ENCODE peak calls at places on chromosomes 3 and 15, in seven cellular contexts. One of them, this sample, is unnamed.
A peak's percentile ranks its signal among the peaks of the same experiment; 100 is the strongest.

GRCh38 chr3:56322862-56323261 is 145.4 kb downstream of the ERC2 start:
- DNase-seq in GM12878: no peak
- DNase-seq in SK-N-SH: no peak
- DNase-seq in stomach: no peak
- DNase-seq in transverse colon: no peak
- DNase-seq in ovary: no peak
- DNase-seq in A549: no peak
- DNase-seq in this sample: no peak

GRCh38 chr3:184177331-184177731 is 2.7 kb downstream of the AP2M1 start:
- DNase-seq in A549: no peak
- DNase-seq in SK-N-SH: no peak
- DNase-seq in GM12878: no peak
- DNase-seq in ovary: peak; percentile 24
- DNase-seq in transverse colon: no peak
- DNase-seq in stomach: no peak
- DNase-seq in this sample: no peak

GRCh38 chr15:88605507-88606436 is 15.4 kb upstream of the AEN start:
- DNase-seq in transverse colon: no peak
- DNase-seq in stomach: peak; percentile 50
- DNase-seq in SK-N-SH: peak; percentile 65
- DNase-seq in A549: no peak
- DNase-seq in GM12878: no peak
- DNase-seq in ovary: peak; percentile 38
- DNase-seq in this sample: no peak

GRCh38 chr3:168250415-168250861 is 154.7 kb upstream of the GOLIM4 start:
- DNase-seq in GM12878: no peak
- DNase-seq in A549: no peak
- DNase-seq in stomach: no peak
- DNase-seq in ovary: no peak
- DNase-seq in SK-N-SH: peak; percentile 15
- DNase-seq in transverse colon: no peak
- DNase-seq in this sample: no peak

GRCh38 chr15:39270221-39270835 is 310.6 kb upstream of the THBS1 start:
- DNase-seq in GM12878: no peak
- DNase-seq in transverse colon: no peak
- DNase-seq in SK-N-SH: no peak
- DNase-seq in stomach: no peak
- DNase-seq in ovary: no peak
- DNase-seq in A549: no peak
- DNase-seq in this sample: no peak

GRCh38 chr15:95799286-95800187 is 531.0 kb upstream of the NR2F2 start:
- DNase-seq in GM12878: no peak
- DNase-seq in A549: peak; percentile 73
- DNase-seq in transverse colon: no peak
- DNase-seq in SK-N-SH: no peak
- DNase-seq in ovary: no peak
- DNase-seq in stomach: no peak
- DNase-seq in this sample: no peak

GRCh38 chr3:47578119-47578630 is 490 bp downstream of the CSPG5 start:
- DNase-seq in SK-N-SH: peak; percentile 93
- DNase-seq in A549: no peak
- DNase-seq in transverse colon: peak; percentile 40
- DNase-seq in ovary: peak; percentile 37
- DNase-seq in stomach: peak; percentile 36
- DNase-seq in GM12878: no peak
- DNase-seq in this sample: no peak

GRCh38 chr15:78763111-78763795 is 48.0 kb downstream of the ADAMTS7 start:
- DNase-seq in transverse colon: no peak
- DNase-seq in A549: no peak
- DNase-seq in GM12878: no peak
- DNase-seq in SK-N-SH: no peak
- DNase-seq in ovary: peak; percentile 29
- DNase-seq in stomach: no peak
- DNase-seq in this sample: no peak

GRCh38 chr15:55241193-55241592 is 44.5 kb upstream of the RSL24D1 start:
- DNase-seq in ovary: no peak
- DNase-seq in transverse colon: no peak
- DNase-seq in GM12878: no peak
- DNase-seq in SK-N-SH: no peak
- DNase-seq in stomach: no peak
- DNase-seq in A549: no peak
- DNase-seq in this sample: no peak

GRCh38 chr3:106332884-106333283 is 464.1 kb upstream of the CBLB start:
- DNase-seq in stomach: no peak
- DNase-seq in ovary: no peak
- DNase-seq in transverse colon: no peak
- DNase-seq in A549: peak; percentile 21
- DNase-seq in GM12878: peak; percentile 37
- DNase-seq in SK-N-SH: no peak
- DNase-seq in this sample: no peak

GRCh38 chr3:123390865-123391613 is 57.9 kb downstream of the ADCY5 start:
- DNase-seq in ovary: peak; percentile 82
- DNase-seq in transverse colon: no peak
- DNase-seq in SK-N-SH: peak; percentile 71
- DNase-seq in GM12878: no peak
- DNase-seq in A549: no peak
- DNase-seq in stomach: no peak
- DNase-seq in this sample: no peak

GRCh38 chr3:54535619-54536018 is 392.2 kb downstream of the LRTM1 start:
- DNase-seq in GM12878: no peak
- DNase-seq in A549: no peak
- DNase-seq in transverse colon: no peak
- DNase-seq in stomach: no peak
- DNase-seq in ovary: no peak
- DNase-seq in SK-N-SH: no peak
- DNase-seq in this sample: no peak

GRCh38 chr15:52780172-52780980 is 9.8 kb downstream of the ONECUT1 start:
- DNase-seq in stomach: peak; percentile 66
- DNase-seq in GM12878: peak; percentile 39
- DNase-seq in SK-N-SH: peak; percentile 59
- DNase-seq in ovary: no peak
- DNase-seq in A549: peak; percentile 55
- DNase-seq in transverse colon: peak; percentile 68
- DNase-seq in this sample: no peak

GRCh38 chr15:101773496-101774100 is 29.7 kb upstream of the OR4F6 start:
- DNase-seq in transverse colon: peak; percentile 23
- DNase-seq in ovary: no peak
- DNase-seq in GM12878: no peak
- DNase-seq in SK-N-SH: no peak
- DNase-seq in A549: peak; percentile 18
- DNase-seq in stomach: no peak
- DNase-seq in this sample: no peak

GRCh38 chr3:120418866-120419490 is 31.8 kb downstream of the FSTL1 start:
- DNase-seq in SK-N-SH: peak; percentile 58
- DNase-seq in ovary: no peak
- DNase-seq in GM12878: no peak
- DNase-seq in stomach: peak; percentile 51
- DNase-seq in transverse colon: peak; percentile 63
- DNase-seq in A549: peak; percentile 73
- DNase-seq in this sample: no peak
- TF ChIP-seq EP300 in SK-N-SH: no peak
- TF ChIP-seq EP300 in ovary: no peak
- TF ChIP-seq EP300 in GM12878: no peak
- TF ChIP-seq EP300 in stomach: no peak
- TF ChIP-seq EP300 in transverse colon: no peak
- TF ChIP-seq EP300 in A549: no peak
- TF ChIP-seq EP300 in this sample: no peak

GRCh38 chr15:64987136-64987535 is 2.6 kb downstream of the SPG21 start:
- DNase-seq in GM12878: no peak
- DNase-seq in transverse colon: no peak
- DNase-seq in SK-N-SH: no peak
- DNase-seq in ovary: no peak
- DNase-seq in stomach: no peak
- DNase-seq in A549: no peak
- DNase-seq in this sample: no peak
- H3K4me3 ChIP-seq in GM12878: peak overlapping the region; percentile 7
- H3K4me3 ChIP-seq in transverse colon: no peak overlapping the region
- H3K4me3 ChIP-seq in SK-N-SH: no peak overlapping the region
- H3K4me3 ChIP-seq in ovary: no peak overlapping the region
- H3K4me3 ChIP-seq in stomach: no peak overlapping the region
- H3K4me3 ChIP-seq in A549: no peak overlapping the region
- H3K4me3 ChIP-seq in this sample: no peak overlapping the region

GRCh38 chr3:100040446-100040845 is 73.9 kb downstream of the FILIP1L start:
- DNase-seq in stomach: no peak
- DNase-seq in transverse colon: no peak
- DNase-seq in ovary: no peak
- DNase-seq in A549: no peak
- DNase-seq in SK-N-SH: no peak
- DNase-seq in GM12878: no peak
- DNase-seq in this sample: no peak

GRCh38 chr3:100042577-100042981 is 71.7 kb downstream of the FILIP1L start:
- DNase-seq in GM12878: no peak
- DNase-seq in ovary: no peak
- DNase-seq in transverse colon: no peak
- DNase-seq in stomach: no peak
- DNase-seq in SK-N-SH: no peak
- DNase-seq in A549: no peak
- DNase-seq in this sample: no peak

GRCh38 chr3:100042144-100042543 is 72.2 kb downstream of the FILIP1L start:
- DNase-seq in stomach: no peak
- DNase-seq in GM12878: no peak
- DNase-seq in A549: peak; percentile 48
- DNase-seq in SK-N-SH: peak; percentile 27
- DNase-seq in transverse colon: no peak
- DNase-seq in ovary: no peak
- DNase-seq in this sample: no peak

GRCh38 chr3:100040846-100041245 is 73.5 kb downstream of the FILIP1L start:
- DNase-seq in SK-N-SH: no peak
- DNase-seq in A549: no peak
- DNase-seq in ovary: no peak
- DNase-seq in stomach: no peak
- DNase-seq in transverse colon: no peak
- DNase-seq in GM12878: no peak
- DNase-seq in this sample: no peak

GRCh38 chr3:100041328-100041749 is 73.0 kb downstream of the FILIP1L start:
- DNase-seq in transverse colon: no peak
- DNase-seq in SK-N-SH: no peak
- DNase-seq in ovary: no peak
- DNase-seq in A549: peak; percentile 33
- DNase-seq in stomach: no peak
- DNase-seq in GM12878: no peak
- DNase-seq in this sample: no peak
- TF ChIP-seq EP300 in transverse colon: peak; percentile 86
- TF ChIP-seq EP300 in SK-N-SH: peak; percentile 59
- TF ChIP-seq EP300 in ovary: peak; percentile 74
- TF ChIP-seq EP300 in A549: peak; percentile 20
- TF ChIP-seq EP300 in stomach: no peak
- TF ChIP-seq EP300 in GM12878: no peak
- TF ChIP-seq EP300 in this sample: peak; percentile 32

DNA sequence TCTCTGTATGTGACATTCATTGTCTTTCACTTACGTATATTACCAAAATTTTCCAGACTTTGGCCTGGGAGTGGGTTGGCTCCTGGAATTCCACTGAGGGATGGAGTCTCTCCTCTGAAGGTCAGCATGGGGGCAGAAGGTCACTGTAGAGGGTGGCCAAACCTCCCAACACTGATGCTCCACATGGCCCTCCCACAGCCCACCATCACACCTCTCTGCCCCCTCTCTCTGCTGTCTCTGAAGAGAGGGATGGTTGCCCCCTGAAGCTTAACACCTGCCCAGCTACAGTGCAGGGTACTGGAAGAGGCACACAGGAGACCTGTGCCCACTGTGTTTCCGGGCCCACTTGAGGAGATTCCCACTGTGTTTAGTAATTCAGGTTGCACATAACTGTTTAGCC is 52.2 kb downstream of the CMTM6 start:
- DNase-seq in A549: no peak
- DNase-seq in stomach: no peak
- DNase-seq in transverse colon: no peak
- DNase-seq in GM12878: no peak
- DNase-seq in SK-N-SH: no peak
- DNase-seq in ovary: no peak
- DNase-seq in this sample: no peak
- H3K4me3 ChIP-seq in A549: no peak overlapping the region
- H3K4me3 ChIP-seq in stomach: no peak overlapping the region
- H3K4me3 ChIP-seq in transverse colon: no peak overlapping the region
- H3K4me3 ChIP-seq in GM12878: no peak overlapping the region
- H3K4me3 ChIP-seq in SK-N-SH: no peak overlapping the region
- H3K4me3 ChIP-seq in ovary: no peak overlapping the region
- H3K4me3 ChIP-seq in this sample: no peak overlapping the region

DNA sequence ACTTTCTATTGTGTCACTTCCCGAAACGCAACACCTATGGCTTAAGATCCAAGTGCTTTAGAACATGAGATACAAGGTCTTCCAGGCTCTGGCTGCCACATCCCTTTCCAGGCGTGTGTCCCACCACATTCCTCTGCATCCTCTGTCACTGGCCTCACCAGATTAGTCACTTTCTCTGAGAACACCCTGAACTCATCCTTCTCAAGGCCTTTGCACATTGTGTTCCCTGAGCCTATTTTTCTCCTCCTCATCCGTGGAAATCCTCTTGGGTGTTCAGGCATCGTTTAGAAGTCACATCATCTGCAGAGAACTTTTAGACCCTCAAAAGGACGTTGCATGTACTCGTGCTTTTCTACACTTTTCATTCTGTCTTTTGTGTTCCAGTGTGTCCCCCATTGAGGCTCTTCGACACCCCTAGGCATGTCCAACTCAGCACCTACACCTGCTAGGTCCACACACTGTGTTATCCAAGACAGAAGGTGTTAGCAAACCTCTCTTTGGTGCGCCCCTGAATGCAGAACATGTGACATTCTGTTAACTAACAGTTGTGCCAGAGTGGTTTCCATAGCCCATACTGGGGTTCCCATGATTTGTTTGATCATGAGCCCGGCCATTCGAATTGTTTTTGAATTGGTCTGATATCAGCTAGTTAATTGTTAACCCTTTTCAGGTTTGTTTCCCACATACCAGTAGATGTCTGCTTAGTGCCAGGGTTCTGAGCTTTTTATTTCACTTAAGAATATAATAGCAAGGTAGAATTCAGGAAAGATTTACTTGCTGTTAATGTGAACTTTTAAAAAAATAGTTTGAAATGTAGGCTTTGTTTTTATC is 67.2 kb downstream of the LPP start:
- DNase-seq in stomach: no peak
- DNase-seq in A549: no peak
- DNase-seq in GM12878: no peak
- DNase-seq in ovary: no peak
- DNase-seq in SK-N-SH: no peak
- DNase-seq in transverse colon: peak; percentile 45
- DNase-seq in this sample: peak; percentile 88
- TF ChIP-seq EP300 in stomach: peak; percentile 99
- TF ChIP-seq EP300 in A549: no peak
- TF ChIP-seq EP300 in GM12878: no peak
- TF ChIP-seq EP300 in ovary: peak; percentile 99
- TF ChIP-seq EP300 in SK-N-SH: no peak
- TF ChIP-seq EP300 in transverse colon: peak; percentile 99
- TF ChIP-seq EP300 in this sample: peak; percentile 100

DNA sequence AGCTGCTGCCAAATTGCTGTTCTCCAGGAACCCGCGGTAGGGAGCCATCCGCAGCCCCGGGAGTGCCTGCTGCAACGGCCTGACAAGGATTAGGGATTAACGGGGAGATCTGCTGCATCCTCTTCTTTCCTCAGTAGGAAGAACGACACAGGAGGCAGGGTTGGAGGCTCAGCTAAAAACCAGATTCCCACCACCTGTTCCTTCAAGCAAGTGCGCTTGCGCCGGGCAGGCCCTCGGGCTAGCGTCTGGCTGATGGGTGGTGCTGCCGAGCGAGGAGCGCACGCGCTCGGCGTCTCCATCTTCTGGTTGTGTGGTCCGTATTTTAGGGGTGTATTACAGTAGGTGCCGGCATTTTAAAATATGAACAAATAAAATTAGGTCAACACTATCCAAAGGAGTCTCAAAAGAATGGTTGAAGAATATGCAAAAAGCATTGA is 25.4 kb upstream of the SLC25A26 start:
- DNase-seq in A549: no peak
- DNase-seq in GM12878: no peak
- DNase-seq in ovary: peak; percentile 54
- DNase-seq in transverse colon: peak; percentile 15
- DNase-seq in stomach: peak; percentile 66
- DNase-seq in SK-N-SH: peak; percentile 87
- DNase-seq in this sample: no peak
- H3K4me3 ChIP-seq in A549: no peak overlapping the region
- H3K4me3 ChIP-seq in GM12878: no peak overlapping the region
- H3K4me3 ChIP-seq in ovary: no peak overlapping the region
- H3K4me3 ChIP-seq in transverse colon: peak overlapping the region; percentile 25
- H3K4me3 ChIP-seq in stomach: peak overlapping the region; percentile 34
- H3K4me3 ChIP-seq in SK-N-SH: peak overlapping the region; percentile 43
- H3K4me3 ChIP-seq in this sample: peak overlapping the region; percentile 26